ENCODE peak calls at places on chromosomes 7 and 10, in eight cellular contexts. E is CD4-positive, alpha-beta T cell; A is GM03348; O is neural crest cell; V is Caco-2; D is fibroblast of the aortic adventitia; T is AG09319; S is activated CD8-positive, alpha-beta T cell treated with anti-CD3 and anti-CD28 coated beads for 36 hours. L is an unnamed sample.

GRCh38 chr7:2000801-2001321 is 231.9 kb downstream of the MAD1L1 start:
- DNase-seq in E (no peak), T (no peak), O (no peak), V (no peak), S (no peak), A (no peak), D (no peak), L (no peak)

GRCh38 chr10:119859422-119860258 is 13.0 kb downstream of the MCMBP start:
- DNase-seq in A (peak; percentile 34), T (no peak), O (no peak), S (no peak), D (peak; percentile 77), E (no peak), V (no peak), L (no peak)

GRCh38 chr7:140056431-140056830 is 6.3 kb downstream of the PARP12 start:
- DNase-seq in D (no peak), T (no peak), V (no peak), A (no peak), E (no peak), S (no peak), O (no peak), L (no peak)

GRCh38 chr7:121048195-121048594 is 59.7 kb downstream of the CPED1 start:
- DNase-seq in E (no peak), O (no peak), V (no peak), T (no peak), A (no peak), D (no peak), S (no peak), L (no peak)

GRCh38 chr7:14936530-14936929 is 34.0 kb upstream of the DGKB start:
- DNase-seq in T (no peak), V (peak; percentile 67), O (no peak), A (peak; percentile 70), E (no peak), S (no peak), D (peak; percentile 77), L (no peak)

GRCh38 chr7:148912151-148912550 is 28.1 kb upstream of the EZH2 start:
- DNase-seq in T (no peak), O (no peak), D (no peak), E (no peak), S (peak; percentile 26), V (no peak), A (no peak), L (no peak)

GRCh38 chr7:6675807-6676405 is 30.8 kb downstream of the ZNF12 start:
- DNase-seq in V (no peak), E (no peak), A (no peak), D (peak; percentile 10), S (no peak), T (no peak), O (no peak), L (no peak)

GRCh38 chr7:100099452-100099851 is 1.7 kb downstream of the MCM7 start:
- DNase-seq in E (no peak), T (no peak), A (no peak), D (no peak), V (no peak), S (no peak), O (no peak), L (no peak)

GRCh38 chr10:13321576-13321975 is 21.7 kb upstream of the PHYH start:
- DNase-seq in D (no peak), V (no peak), O (no peak), E (no peak), A (no peak), T (no peak), S (no peak), L (no peak)

GRCh38 chr7:39950473-39951155 is 558 bp downstream of the CDK13 start:
- DNase-seq in V (peak; percentile 38), T (no peak), D (peak; percentile 41), O (peak; percentile 12), A (peak; percentile 58), E (peak; percentile 42), S (peak; percentile 58), L (peak; percentile 12)

GRCh38 chr7:112176241-112176640 is 30.0 kb downstream of the DOCK4 start:
- DNase-seq in A (no peak), T (no peak), D (no peak), O (no peak), V (no peak), S (no peak), E (no peak), L (no peak)

GRCh38 chr7:89554209-89554608 is 600.1 kb upstream of the STEAP1 start:
- DNase-seq in T (no peak), S (no peak), O (no peak), E (no peak), D (no peak), V (no peak), A (no peak), L (no peak)

GRCh38 chr10:119478111-119479047 is 64.1 kb downstream of the RGS10 start:
- DNase-seq in E (peak; percentile 10), T (no peak), O (no peak), V (no peak), S (peak; percentile 78), D (no peak), A (no peak), L (peak; percentile 29)

GRCh38 chr7:105655901-105656380 is 74.6 kb upstream of the EFCAB10 start:
- DNase-seq in V (no peak), D (no peak), E (no peak), A (no peak), S (no peak), T (no peak), O (no peak), L (no peak)

GRCh38 chr10:116470768-116471415 is 43.2 kb downstream of the PNLIPRP3 start:
- DNase-seq in E (no peak), S (no peak), T (no peak), O (no peak), D (no peak), A (peak; percentile 64), V (peak; percentile 49), L (no peak)

GRCh38 chr7:120553497-120553896 is 280.5 kb downstream of the KCND2 start:
- DNase-seq in T (no peak), A (no peak), D (no peak), V (no peak), S (no peak), O (no peak), E (no peak), L (no peak)

GRCh38 chr10:101330236-101331225 is 23.4 kb upstream of the BTRC start:
- DNase-seq in O (no peak), D (peak; percentile 15), A (peak; percentile 56), E (no peak), T (no peak), V (no peak), S (no peak), L (no peak)

GRCh38 chr10:26860026-26860541 is 674 bp downstream of the ABI1 start:
- DNase-seq in A (peak; percentile 74), T (peak; percentile 38), V (peak; percentile 79), S (peak; percentile 74), D (peak; percentile 69), E (peak; percentile 44), O (peak; percentile 28), L (peak; percentile 36)

GRCh38 chr10:131500892-131501291 is 189.4 kb upstream of the TCERG1L start:
- DNase-seq in S (no peak), V (no peak), E (no peak), O (no peak), D (no peak), A (no peak), T (no peak), L (no peak)

GRCh38 chr7:92404170-92404614 is 43.1 kb upstream of the GATAD1 start:
- DNase-seq in V (no peak), E (no peak), O (no peak), T (no peak), D (no peak), S (peak; percentile 82), A (no peak), L (peak; percentile 11)

GRCh38 chr10:16751244-16751643 is 66.0 kb downstream of the RSU1 start:
- DNase-seq in D (no peak), V (no peak), O (no peak), E (no peak), A (no peak), T (no peak), S (no peak), L (no peak)

GRCh38 chr7:90717286-90718060 is 121.4 kb downstream of the CDK14 start:
- DNase-seq in A (no peak), V (peak; percentile 46), D (peak; percentile 23), O (no peak), E (no peak), S (no peak), T (no peak), L (no peak)

GRCh38 chr10:113853577-113854018 is 284 bp downstream of the DCLRE1A start:
- DNase-seq in E (no peak), D (no peak), V (no peak), O (no peak), A (no peak), T (no peak), S (no peak), L (no peak)

GRCh38 chr7:68823996-68824780 is 774.1 kb upstream of the AUTS2 start:
- DNase-seq in D (no peak), A (no peak), S (no peak), O (no peak), T (no peak), V (no peak), E (no peak), L (no peak)

GRCh38 chr10:29839826-29840515 is 205.2 kb upstream of the SVIL start:
- DNase-seq in V (peak; percentile 94), E (no peak), D (no peak), T (no peak), A (no peak), O (no peak), S (no peak), L (no peak)

GRCh38 chr10:27451054-27451453 is 53.0 kb upstream of the RAB18 start:
- DNase-seq in O (no peak), D (no peak), T (no peak), V (no peak), E (no peak), A (no peak), S (no peak), L (no peak)

L was measured in activated gamma-delta T cell treated with anti-CD3 and anti-CD28 coated beads, Interleukin-2, amount 50 U/mL, for 16 hours.